ENCODE peak calls at places on chromosome 14, in four cellular contexts. C is K562, I is WTC11, F is HepG2. R is an unnamed sample.

GRCh38 chr14:99174081-99174851 is 97.7 kb downstream of the BCL11B start:
- DNase-seq in C (no peak), I (peak), F (no peak), R (no peak)

GRCh38 chr14:46048127-46048526 is 603.5 kb downstream of the RPL10L start:
- DNase-seq in C (no peak), I (peak), F (peak), R (peak)

GRCh38 chr14:70664698-70665447 is 23.2 kb downstream of the TTC9 start:
- DNase-seq in C (no peak), I (no peak), F (no peak), R (no peak)

GRCh38 chr14:33834956-33835655 is 115.8 kb downstream of the EGLN3 start:
- DNase-seq in C (no peak), I (no peak), F (no peak), R (no peak)

GRCh38 chr14:29906256-29906885 is 21.3 kb downstream of the PRKD1 start:
- DNase-seq in C (no peak), I (no peak), F (peak), R (no peak)

GRCh38 chr14:52369305-52369781 is 55.2 kb downstream of the PTGER2 start:
- DNase-seq in C (no peak), I (no peak), F (no peak), R (no peak)

GRCh38 chr14:30551460-30551859 is 7.5 kb upstream of the G2E3 start:
- DNase-seq in C (no peak), I (no peak), F (peak), R (no peak)

GRCh38 chr14:32408018-32408417 is 78.9 kb downstream of the AKAP6 start:
- DNase-seq in C (no peak), I (no peak), F (no peak), R (no peak)

GRCh38 chr14:55760801-55761200 is 180.8 kb downstream of the KTN1 start:
- DNase-seq in C (no peak), I (no peak), F (no peak), R (no peak)

GRCh38 chr14:81286574-81287370 is 66.0 kb upstream of the GTF2A1 start:
- DNase-seq in C (no peak), I (no peak), F (no peak), R (no peak)

GRCh38 chr14:36264595-36264994 is 55.8 kb downstream of the MBIP start:
- DNase-seq in C (peak), I (no peak), F (no peak), R (no peak)

GRCh38 chr14:41824441-41824840 is 217.8 kb downstream of the LRFN5 start:
- DNase-seq in C (no peak), I (no peak), F (no peak), R (no peak)

GRCh38 chr14:45038865-45039264 is 45.1 kb upstream of the PRPF39 start:
- DNase-seq in C (no peak), I (no peak), F (no peak), R (no peak)

GRCh38 chr14:63178912-63179311 is 25.3 kb upstream of the RHOJ start:
- DNase-seq in C (no peak), I (no peak), F (no peak), R (no peak)

GRCh38 chr14:70317969-70318634 is 41.4 kb downstream of the COX16 start:
- DNase-seq in C (no peak), I (peak), F (peak), R (peak)

GRCh38 chr14:39229222-39229543 is 4.5 kb upstream of the MIA2 start:
- DNase-seq in C (no peak), I (no peak), F (no peak), R (no peak)

GRCh38 chr14:39426605-39427004 is 5.6 kb downstream of the FBXO33 start:
- DNase-seq in C (no peak), I (no peak), F (peak), R (no peak)

GRCh38 chr14:99871771-99872170 is 78.6 kb downstream of the EML1 start:
- DNase-seq in C (no peak), I (no peak), F (no peak), R (no peak)

GRCh38 chr14:97046991-97047390 is 249.8 kb downstream of the VRK1 start:
- DNase-seq in C (no peak), I (no peak), F (no peak), R (no peak)

GRCh38 chr14:67003009-67003753 is 186.1 kb upstream of the GARIN2 start:
- DNase-seq in C (no peak), I (no peak), F (no peak), R (no peak)

GRCh38 chr14:66999978-67000377 is 189.3 kb upstream of the GARIN2 start:
- DNase-seq in C (no peak), I (no peak), F (peak), R (no peak)

DNA sequence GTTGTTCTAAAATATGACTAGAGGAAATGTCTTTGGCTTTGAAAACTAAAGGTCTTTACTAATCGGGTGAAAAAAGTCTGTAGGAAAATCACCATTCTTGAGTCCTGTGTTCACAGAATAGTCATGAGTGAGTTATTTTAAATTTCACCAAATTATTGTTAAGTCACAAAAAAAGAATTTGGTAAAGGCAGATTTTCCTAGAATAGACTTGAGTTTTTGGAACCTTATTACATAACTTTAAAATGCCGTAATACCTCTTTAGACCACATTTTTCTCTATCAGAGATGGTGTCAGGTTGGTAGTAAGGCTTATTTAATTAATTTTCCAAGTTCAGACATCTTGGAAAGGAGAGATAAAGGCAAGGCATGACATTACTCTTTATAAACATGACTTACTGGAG is 184.7 kb upstream of the GARIN2 start:
- DNase-seq in C (no peak), I (no peak), F (no peak), R (no peak)
- TF ChIP-seq ETV6 in C (no peak), I (no peak), F (no peak), R (no peak)

DNA sequence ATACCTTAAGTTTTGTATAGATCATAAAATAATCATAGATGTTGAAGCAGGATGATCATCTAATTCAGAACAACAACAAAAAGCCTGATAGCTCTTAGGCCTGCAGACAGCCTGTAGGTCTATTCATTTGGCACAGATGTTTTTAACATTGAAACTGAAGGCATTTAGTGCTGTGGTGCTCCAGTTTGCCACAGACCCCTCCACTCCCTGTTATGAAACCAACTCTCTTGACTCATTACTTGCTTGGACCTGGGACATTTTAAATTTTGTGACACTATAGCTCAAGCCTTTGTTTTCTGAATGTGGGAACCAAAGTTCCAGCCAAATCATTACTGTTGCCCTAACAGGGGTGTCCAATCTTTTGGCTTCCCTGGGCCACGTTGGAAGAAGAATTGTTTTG is 9.1 kb downstream of the PRKCH start:
- DNase-seq in C (no peak), I (no peak), F (no peak), R (no peak)
- TF ChIP-seq ETV6 in C (no peak), I (no peak), F (no peak), R (no peak)

GRCh38 chr14:59398841-59399240 is 66.3 kb downstream of the GPR135 start:
- DNase-seq in C (no peak), I (no peak), F (no peak), R (no peak)
- TF ChIP-seq ETV6 in C (no peak), I (no peak), F (no peak), R (no peak)

GRCh38 chr14:68978550-68978911 is 571 bp downstream of the ACTN1 start:
- DNase-seq in C (peak), I (peak), F (no peak), R (no peak)
- TF ChIP-seq ETV6 in C (no peak), I (no peak), F (no peak), R (no peak)

GRCh38 chr14:64944861-64945260 is 2.3 kb upstream of the GPX2 start:
- DNase-seq in C (no peak), I (no peak), F (no peak), R (no peak)
- TF ChIP-seq ETV6 in C (no peak), I (no peak), F (no peak), R (no peak)

DNA sequence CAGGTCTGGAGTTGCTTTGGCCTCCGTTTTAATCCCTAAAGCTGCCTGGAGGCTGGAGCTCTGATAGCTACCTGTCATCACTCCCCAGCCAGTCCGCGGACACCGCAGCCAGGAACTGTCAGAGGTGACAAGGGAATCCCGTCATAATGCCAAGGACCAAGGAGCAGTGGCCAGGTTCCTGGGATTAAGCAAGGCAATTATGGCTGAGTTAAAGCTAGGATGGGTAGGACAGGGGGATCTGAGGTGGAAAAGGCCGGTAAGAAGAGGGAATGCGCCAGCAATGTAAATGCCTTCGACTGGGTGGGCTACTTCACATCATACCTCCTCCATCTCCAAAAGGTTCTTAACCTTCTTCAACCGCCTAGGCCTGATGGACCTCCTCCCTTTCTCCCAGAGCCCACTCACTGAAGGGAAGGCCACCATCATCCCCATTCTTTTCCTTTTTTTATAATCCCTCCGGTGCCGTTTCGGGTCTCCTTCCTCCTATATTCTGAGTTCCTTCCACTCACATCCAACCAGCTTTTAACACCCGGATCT is 1.9 kb downstream of the PPP1R3E start:
- DNase-seq in C (no peak), I (no peak), F (peak), R (no peak)
- TF ChIP-seq ETV6 in C (no peak), I (no peak), F (no peak), R (no peak)

GRCh38 chr14:61185534-61185933 is 95.6 kb downstream of the TMEM30B start:
- DNase-seq in C (no peak), I (no peak), F (no peak), R (no peak)

GRCh38 chr14:61188196-61188595 is 92.9 kb downstream of the TMEM30B start:
- DNase-seq in C (no peak), I (peak), F (no peak), R (no peak)

GRCh38 chr14:61186341-61186740 is 94.8 kb downstream of the TMEM30B start:
- DNase-seq in C (no peak), I (no peak), F (no peak), R (no peak)

GRCh38 chr14:61187642-61187905 is 93.6 kb downstream of the TMEM30B start:
- DNase-seq in C (no peak), I (no peak), F (no peak), R (no peak)

DNA sequence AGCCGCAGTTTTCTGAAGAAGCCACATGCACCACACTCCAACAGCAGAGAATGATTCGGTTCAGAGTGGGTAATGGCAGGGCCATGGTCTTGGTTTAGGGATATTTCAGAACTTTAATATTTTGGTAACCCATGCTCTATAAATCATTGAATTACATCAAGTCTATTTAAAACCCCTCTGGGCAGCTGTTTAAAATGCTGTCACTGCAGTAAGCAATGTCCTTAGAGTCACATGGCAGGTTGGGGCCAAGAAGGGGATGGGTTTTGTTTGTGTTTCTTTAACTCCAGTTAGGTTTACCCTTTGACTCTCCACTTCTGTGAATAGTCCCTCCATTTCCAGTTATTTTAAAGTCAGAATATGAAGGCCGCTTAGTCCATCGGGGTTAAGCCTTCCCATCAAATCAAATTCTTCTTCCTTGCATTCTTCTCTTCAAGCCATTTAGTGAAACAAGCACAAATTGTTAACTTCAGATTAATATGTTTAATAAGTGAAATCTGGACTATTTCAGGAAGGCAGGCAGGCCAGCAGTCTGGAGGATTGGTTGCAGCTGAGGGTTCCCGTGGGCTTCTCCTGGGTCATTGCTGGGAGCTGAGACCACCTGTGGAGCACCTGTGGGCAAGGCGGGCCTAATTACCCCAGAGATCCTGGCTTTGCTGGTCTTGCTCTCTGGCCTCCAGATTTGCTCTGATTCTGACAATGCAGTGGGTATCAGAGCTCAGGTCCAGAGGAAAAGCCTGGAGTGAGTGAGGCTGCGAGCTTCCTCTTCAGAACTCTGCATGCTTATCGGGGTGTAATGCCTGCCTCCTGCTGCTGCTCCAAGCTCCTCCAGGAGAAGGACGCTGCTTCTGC is 94.1 kb downstream of the TMEM30B start:
- DNase-seq in C (no peak), I (no peak), F (no peak), R (no peak)
- TF ChIP-seq ETV6 in C (no peak), I (no peak), F (no peak), R (no peak)